ENCODE peak calls at places on chromosomes 13 and 19, in five cellular contexts. L is H1, A is HEK293T, O is HepG2, M is GM12878. U is an unnamed sample.
A peak's percentile ranks its signal among the peaks of the same experiment; 100 is the strongest.

GRCh38 chr13:111166882-111167281 is 51.8 kb downstream of the ARHGEF7 start:
- DNase-seq in M (no peak), A (no peak), L (no peak), O (no peak), U (no peak)

GRCh38 chr19:51071006-51071405 is 6.1 kb upstream of the KLK13 start:
- DNase-seq in A (no peak), L (no peak), M (no peak), O (no peak), U (no peak)

GRCh38 chr13:21458457-21458815 is 667 bp downstream of the ZDHHC20 start:
- DNase-seq in O (no peak), L (no peak), M (no peak), A (peak; percentile 35), U (no peak)

GRCh38 chr13:97333983-97334382 is 100.0 kb upstream of the RAP2A start:
- DNase-seq in L (no peak), M (no peak), O (no peak), A (no peak), U (no peak)

GRCh38 chr19:15199652-15200574 is 882 bp downstream of the NOTCH3 start:
- DNase-seq in A (peak; percentile 69), M (no peak), O (no peak), L (peak; percentile 47), U (peak; percentile 62)

GRCh38 chr13:79686441-79686840 is 205.5 kb downstream of the NDFIP2 start:
- DNase-seq in A (no peak), O (no peak), M (no peak), L (no peak), U (no peak)

GRCh38 chr19:38559428-38560401 is 58.0 kb downstream of the MAP4K1 start:
- DNase-seq in O (no peak), M (peak; percentile 99), L (no peak), A (no peak), U (no peak)

GRCh38 chr13:41054919-41055619 is 6.2 kb upstream of the WBP4 start:
- DNase-seq in M (no peak), O (peak; percentile 35), L (no peak), A (peak; percentile 20), U (no peak)

GRCh38 chr13:69389899-69390298 is 717.7 kb upstream of the ATXN8OS start:
- DNase-seq in A (no peak), O (no peak), L (no peak), M (no peak), U (no peak)

GRCh38 chr19:44745386-44745831 is 3.1 kb upstream of the BCL3 start:
- DNase-seq in M (no peak), L (no peak), O (no peak), A (no peak), U (no peak)

GRCh38 chr19:17205237-17206140 is 9.7 kb upstream of the USE1 start:
- DNase-seq in L (peak; percentile 54), A (peak; percentile 68), O (peak; percentile 55), M (no peak), U (no peak)

GRCh38 chr19:46489445-46490272 is 6.0 kb downstream of the PNMA8B start:
- DNase-seq in O (no peak), M (no peak), L (no peak), A (no peak), U (no peak)

GRCh38 chr19:35718345-35719041 is 690 bp downstream of the KMT2B start:
- DNase-seq in O (no peak), M (no peak), L (no peak), A (peak; percentile 30), U (no peak)

GRCh38 chr13:59532405-59532804 is 631.3 kb downstream of the DIAPH3 start:
- DNase-seq in A (no peak), M (no peak), L (no peak), O (no peak), U (no peak)

GRCh38 chr13:27644302-27644701 is 22.6 kb downstream of the POLR1D start:
- DNase-seq in L (no peak), A (no peak), O (no peak), M (no peak), U (no peak)

GRCh38 chr19:50490991-50491472 is 14.4 kb upstream of the GARIN5A start:
- DNase-seq in O (no peak), A (no peak), M (no peak), L (no peak), U (no peak)

GRCh38 chr13:28037399-28037798 is 48.9 kb upstream of the URAD start:
- DNase-seq in A (no peak), O (no peak), M (no peak), L (no peak), U (no peak)

GRCh38 chr19:42197375-42197817 is 20.1 kb downstream of the DEDD2 start:
- DNase-seq in L (no peak), M (no peak), A (no peak), O (no peak), U (no peak)

GRCh38 chr19:15248648-15249559 is 16.7 kb upstream of the EPHX3 start:
- DNase-seq in L (no peak), M (no peak), O (no peak), A (no peak), U (no peak)

GRCh38 chr13:27953671-27954405 is 15.3 kb downstream of the CDX2 start:
- DNase-seq in M (no peak), O (peak; percentile 19), A (peak; percentile 87), L (no peak), U (no peak)

GRCh38 chr13:97798171-97798821 is 155.2 kb upstream of the IPO5 start:
- DNase-seq in L (no peak), A (no peak), M (no peak), O (no peak), U (no peak)

GRCh38 chr13:23558675-23559536 is 11.3 kb upstream of the TNFRSF19 start:
- DNase-seq in L (no peak), A (peak; percentile 34), M (no peak), O (peak; percentile 97), U (no peak)

GRCh38 chr19:31331536-31331935 is 17.7 kb downstream of the TSHZ3 start:
- DNase-seq in M (no peak), O (no peak), A (no peak), L (no peak), U (no peak)

GRCh38 chr19:43773725-43774102 is 7.1 kb downstream of the KCNN4 start:
- DNase-seq in L (no peak), O (no peak), M (no peak), A (no peak), U (no peak)

GRCh38 chr19:52585101-52585500 is 15.0 kb downstream of the ZNF701 start:
- DNase-seq in O (no peak), M (no peak), L (no peak), A (no peak), U (no peak)

DNA sequence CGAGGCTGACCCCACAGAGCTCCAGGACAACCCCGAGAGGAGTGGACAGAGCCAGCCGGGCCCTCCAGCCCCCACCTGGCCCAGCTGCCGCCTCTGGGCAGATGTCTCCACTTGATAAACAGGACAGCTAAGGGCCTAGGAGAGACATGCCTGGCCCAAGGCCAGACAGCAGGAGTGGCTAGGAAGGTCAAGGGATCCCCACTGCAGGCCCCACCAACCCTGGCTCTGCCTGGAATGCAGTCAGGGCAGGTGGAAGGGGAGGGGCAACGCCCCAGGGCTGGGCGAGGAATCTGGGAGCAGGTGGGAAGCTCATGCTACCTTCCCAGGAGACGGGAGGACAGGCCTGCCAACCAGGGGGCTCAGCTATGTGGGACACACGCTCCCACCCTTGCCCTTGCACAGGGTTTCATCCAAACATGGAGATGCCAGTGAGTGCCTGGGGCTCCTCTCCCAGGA is 25.2 kb downstream of the SH3GL1 start:
- DNase-seq in M (no peak), L (peak; percentile 51), O (peak; percentile 75), A (no peak), U (no peak)
- TF ChIP-seq SUZ12 in M (no peak), L (no peak), O (no peak), A (no peak), U (no peak)

GRCh38 chr13:66689037-66689619 is 541.0 kb downstream of the PCDH9 start:
- DNase-seq in O (no peak), L (no peak), M (no peak), A (no peak), U (no peak)

GRCh38 chr13:66693656-66694055 is 536.5 kb downstream of the PCDH9 start:
- DNase-seq in M (no peak), A (no peak), L (no peak), O (no peak), U (no peak)

GRCh38 chr13:66691149-66691548 is 539.0 kb downstream of the PCDH9 start:
- DNase-seq in O (no peak), A (no peak), M (no peak), L (no peak), U (no peak)

DNA sequence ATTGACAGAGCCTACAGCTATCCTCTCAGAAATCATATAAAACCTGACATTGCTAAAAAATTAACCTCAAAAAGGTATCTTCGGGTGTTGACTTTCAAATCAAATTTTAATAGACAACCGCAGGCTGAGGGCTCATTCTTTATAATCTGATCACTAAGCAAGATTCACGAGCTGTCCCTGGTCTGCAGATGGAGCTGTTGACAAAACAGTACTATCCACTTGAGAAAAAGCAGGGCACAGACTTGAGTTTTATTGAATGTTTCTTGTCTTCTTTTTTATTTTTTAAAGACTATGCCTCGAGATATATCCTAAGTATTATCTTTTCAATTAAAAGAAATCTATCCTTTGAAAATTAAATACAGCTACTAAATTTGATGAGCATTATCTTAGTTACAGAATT is 540.5 kb downstream of the PCDH9 start:
- DNase-seq in M (no peak), L (no peak), O (no peak), A (peak; percentile 58), U (no peak)
- TF ChIP-seq SUZ12 in M (no peak), L (no peak), O (no peak), A (no peak), U (no peak)

GRCh38 chr19:23785982-23786381 is 27.3 kb upstream of the ZNF681 start:
- DNase-seq in L (no peak), O (no peak), M (no peak), A (no peak), U (no peak)

GRCh38 chr19:23787106-23787505 is 28.4 kb upstream of the ZNF681 start:
- DNase-seq in L (no peak), M (no peak), A (no peak), O (no peak), U (no peak)

GRCh38 chr19:23784274-23784673 is 25.6 kb upstream of the ZNF681 start:
- DNase-seq in M (peak; percentile 4), L (no peak), A (no peak), O (no peak), U (no peak)

GRCh38 chr19:23779645-23780044 is 21.0 kb upstream of the ZNF681 start:
- DNase-seq in L (no peak), O (no peak), M (no peak), A (no peak), U (no peak)

DNA sequence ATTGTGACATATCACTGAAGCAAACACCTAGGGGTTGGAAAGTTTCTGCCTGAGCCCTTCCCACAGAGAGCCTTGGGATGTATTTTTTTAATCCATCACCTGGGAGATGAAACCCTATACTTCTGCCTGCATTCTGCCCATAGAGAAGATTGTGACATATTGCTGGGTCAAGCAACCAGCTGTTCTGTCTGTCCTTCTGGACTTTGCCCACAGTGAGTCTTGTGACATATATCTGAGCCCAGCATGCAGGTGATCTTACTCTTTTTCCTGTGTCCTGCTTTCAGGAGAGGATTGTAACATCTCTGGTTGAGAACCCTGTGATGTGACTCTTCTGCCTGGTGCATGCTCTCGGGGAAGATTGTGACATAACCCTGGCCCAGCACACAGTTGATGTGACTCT is 24.9 kb upstream of the ZNF681 start:
- DNase-seq in O (no peak), L (no peak), M (no peak), A (no peak), U (no peak)
- TF ChIP-seq SUZ12 in O (no peak), L (no peak), M (no peak), A (no peak), U (no peak)

DNA sequence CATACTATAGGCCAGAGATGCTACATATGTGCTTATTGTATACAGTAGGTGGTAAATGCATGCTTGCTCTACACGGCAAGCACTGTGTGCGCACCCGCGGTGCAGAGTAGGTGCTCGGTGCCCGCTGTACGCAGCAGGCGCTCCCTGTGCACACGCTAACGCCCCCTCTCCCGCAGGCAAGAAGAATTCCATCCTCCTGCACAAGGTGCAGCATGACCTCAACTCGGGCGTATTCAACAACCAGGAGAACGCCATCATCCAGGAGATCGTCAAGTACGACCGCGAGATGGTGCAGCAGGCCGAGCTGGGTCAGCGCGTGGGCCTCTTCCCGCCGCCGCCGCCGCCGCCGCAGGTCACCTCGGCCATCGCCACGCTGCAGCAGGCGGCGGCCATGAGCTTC is 17.7 kb downstream of the POLRMT start:
- DNase-seq in M (no peak), L (no peak), O (no peak), A (no peak), U (no peak)
- TF ChIP-seq SUZ12 in M (no peak), L (no peak), O (no peak), A (no peak), U (no peak)

U was measured in NT2/D1.